ENCODE peak calls at places on chromosomes 6 and 20, in six cellular contexts. W, N, A, C, Q and X are unnamed samples.
A peak's percentile ranks its signal among the peaks of the same experiment; 100 is the strongest.

GRCh38 chr6:33191383-33192104 is 723 bp downstream of the COL11A2 start:
- ATAC-seq in W (no peak), N (no peak), A (peak; percentile 36), C (peak; percentile 64), Q (no peak), X (no peak)

GRCh38 chr6:10617008-10617696 is 77.3 kb downstream of the C6orf52 start:
- ATAC-seq in W (no peak), N (no peak), A (no peak), C (no peak), Q (no peak), X (no peak)

GRCh38 chr6:118387921-118388701 is 160.0 kb upstream of the PLN start:
- ATAC-seq in W (no peak), N (no peak), A (no peak), C (no peak), Q (no peak), X (no peak)

GRCh38 chr20:5039255-5039657 is 37.9 kb upstream of the SLC23A2 start:
- ATAC-seq in W (no peak), N (peak; percentile 88), A (no peak), C (peak; percentile 24), Q (no peak), X (no peak)

GRCh38 chr6:28751514-28751913 is 172.3 kb downstream of the TRIM27 start:
- ATAC-seq in W (no peak), N (no peak), A (no peak), C (no peak), Q (peak; percentile 49), X (no peak)

GRCh38 chr6:47093169-47093568 is 51.0 kb upstream of the ADGRF1 start:
- ATAC-seq in W (no peak), N (no peak), A (no peak), C (no peak), Q (no peak), X (no peak)

GRCh38 chr6:89270951-89271721 is 44.0 kb downstream of the GABRR2 start:
- ATAC-seq in W (no peak), N (peak; percentile 88), A (no peak), C (peak; percentile 47), Q (peak; percentile 33), X (no peak)

GRCh38 chr6:38708483-38708882 is 5.5 kb upstream of the GLO1 start:
- ATAC-seq in W (no peak), N (no peak), A (no peak), C (no peak), Q (no peak), X (no peak)

GRCh38 chr6:37643851-37644672 is 53.6 kb downstream of the MDGA1 start:
- ATAC-seq in W (no peak), N (no peak), A (no peak), C (no peak), Q (peak; percentile 41), X (no peak)

GRCh38 chr20:55605594-55605993 is 399.7 kb downstream of the CBLN4 start:
- ATAC-seq in W (no peak), N (no peak), A (no peak), C (no peak), Q (no peak), X (no peak)
- TF ChIP-seq EP300 in W (no peak), N (no peak), A (no peak), C (no peak), Q (no peak), X (no peak)

GRCh38 chr20:59161626-59162170 is 1.9 kb upstream of the ZNF831 start:
- ATAC-seq in W (no peak), N (no peak), A (no peak), C (no peak), Q (no peak), X (no peak)

GRCh38 chr20:59165794-59166709 is 2.4 kb downstream of the ZNF831 start:
- ATAC-seq in W (no peak), N (no peak), A (no peak), C (no peak), Q (no peak), X (no peak)

GRCh38 chr20:59165389-59165785 is 1.8 kb downstream of the ZNF831 start:
- ATAC-seq in W (no peak), N (no peak), A (no peak), C (no peak), Q (no peak), X (no peak)

GRCh38 chr20:59163641-59164530 is at the start of gene ZNF831:
- ATAC-seq in W (no peak), N (no peak), A (no peak), C (no peak), Q (no peak), X (no peak)

DNA sequence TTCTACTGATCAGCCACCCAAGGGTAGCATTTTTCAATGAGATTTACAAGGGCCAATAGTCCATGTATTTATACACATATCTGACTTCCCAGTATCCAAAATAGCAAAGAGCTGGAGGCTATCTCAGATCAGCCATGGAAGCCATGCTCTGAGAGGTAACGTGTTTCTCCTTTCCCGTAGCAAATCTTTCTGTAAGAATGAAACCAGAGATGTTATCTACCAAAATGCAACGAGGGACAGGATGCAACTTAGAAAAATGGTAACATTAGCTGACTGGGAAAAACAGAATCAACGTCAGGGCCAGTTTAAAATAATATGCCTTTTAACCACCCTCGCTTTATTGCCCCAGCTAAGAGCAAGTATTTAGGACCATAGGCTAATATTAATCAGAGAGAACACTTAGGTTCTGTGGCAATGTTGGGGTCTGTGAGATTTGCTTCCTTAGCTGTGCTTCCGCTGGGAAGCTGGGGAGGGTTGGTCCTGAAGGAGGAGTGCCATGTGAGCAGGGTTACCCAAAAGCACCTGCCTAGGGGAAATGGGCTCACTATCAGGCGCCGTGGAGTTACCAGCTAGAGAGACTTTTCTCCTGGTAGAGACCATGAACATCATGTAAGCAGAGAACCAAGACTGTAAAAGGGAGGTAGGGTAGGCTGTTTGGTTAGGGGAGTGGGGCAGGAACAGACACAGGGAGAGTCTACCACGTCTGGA is 1.2 kb downstream of the ZNF831 start:
- ATAC-seq in W (no peak), N (no peak), A (no peak), C (no peak), Q (no peak), X (no peak)
- H3K4me3 ChIP-seq in W (peak overlapping the region; percentile 3), N (no peak overlapping the region), A (no peak overlapping the region), C (no peak overlapping the region), Q (no peak overlapping the region), X (no peak overlapping the region)

DNA sequence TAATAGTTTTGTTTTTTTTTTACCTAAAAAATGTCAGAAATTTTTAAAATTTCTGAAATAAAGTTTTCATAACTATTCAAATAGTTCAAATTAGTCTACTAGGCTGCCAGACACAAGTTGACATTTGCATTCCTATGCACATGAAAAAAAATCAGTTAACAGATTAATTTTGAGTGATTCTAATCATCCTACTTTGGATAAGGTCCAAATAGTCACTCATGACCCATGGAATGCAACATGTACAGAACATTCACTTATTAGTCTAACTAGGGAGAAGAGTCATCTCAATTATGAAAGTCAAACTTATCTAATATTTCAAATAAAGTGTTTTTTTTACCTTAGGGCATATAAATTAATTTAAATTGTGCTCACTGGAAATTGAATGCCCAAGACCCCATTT is 390.2 kb downstream of the EPM2A start:
- ATAC-seq in W (no peak), N (no peak), A (no peak), C (no peak), Q (no peak), X (no peak)
- TF ChIP-seq EP300 in W (no peak), N (no peak), A (no peak), C (no peak), Q (no peak), X (no peak)

DNA sequence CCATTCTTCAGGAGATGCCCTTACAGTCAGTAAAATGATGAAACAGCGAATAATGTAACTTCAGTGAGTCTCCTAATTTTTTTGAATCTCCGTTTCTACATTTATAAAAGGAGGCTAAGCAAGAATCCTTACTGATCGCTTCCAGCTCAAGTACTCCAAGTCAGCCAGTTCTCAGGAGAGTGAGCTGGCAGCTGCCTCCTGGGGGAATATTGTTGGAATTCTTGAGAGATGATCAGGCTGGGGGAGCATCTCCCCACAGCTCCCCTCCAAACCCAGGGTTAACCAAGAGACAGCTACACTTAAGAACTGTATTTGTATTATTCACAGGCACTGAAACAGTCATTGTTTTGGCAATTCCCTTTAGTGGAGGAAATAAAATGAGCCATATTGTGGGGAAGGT is 89.1 kb upstream of the PCSK2 start:
- ATAC-seq in W (no peak), N (no peak), A (no peak), C (no peak), Q (no peak), X (no peak)
- H3K4me3 ChIP-seq in W (no peak overlapping the region), N (no peak overlapping the region), A (no peak overlapping the region), C (no peak overlapping the region), Q (no peak overlapping the region), X (no peak overlapping the region)

DNA sequence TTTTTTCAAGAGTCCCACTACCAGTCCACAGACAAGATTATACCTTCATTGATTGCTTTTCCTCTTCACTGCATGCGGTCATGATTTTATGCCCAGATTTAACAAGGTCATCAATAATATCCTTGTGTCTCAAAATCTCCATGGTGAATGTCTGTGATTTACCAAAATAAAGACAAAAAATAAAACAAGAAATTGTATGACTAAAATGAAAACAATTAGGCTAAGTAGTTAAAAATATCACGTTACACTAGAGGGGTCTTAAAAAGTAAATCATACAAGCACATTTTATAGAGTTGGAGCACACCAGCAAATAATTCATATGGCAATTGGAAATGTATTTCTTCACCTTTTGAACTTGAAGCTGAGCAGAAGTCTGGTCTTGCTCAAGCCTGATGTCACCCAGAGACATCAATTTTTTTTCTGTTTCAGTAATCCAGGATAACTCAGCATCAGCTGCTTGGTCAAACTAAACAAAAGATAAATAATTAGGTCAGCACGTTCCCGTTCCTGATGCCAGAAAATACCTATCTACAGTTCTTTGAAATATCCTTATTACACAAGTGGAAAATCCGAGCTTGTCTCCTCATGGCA is 125.4 kb downstream of the DST start:
- ATAC-seq in W (no peak), N (no peak), A (no peak), C (no peak), Q (no peak), X (peak; percentile 72)
- TF ChIP-seq EP300 in W (no peak), N (no peak), A (no peak), C (no peak), Q (no peak), X (no peak)

GRCh38 chr6:31680226-31680840 is 534 bp downstream of the LY6G5C start:
- ATAC-seq in W (no peak), N (peak; percentile 59), A (peak; percentile 57), C (no peak), Q (peak; percentile 27), X (no peak)
- H3K4me3 ChIP-seq in W (peak overlapping the region; percentile 60), N (no peak overlapping the region), A (no peak overlapping the region), C (no peak overlapping the region), Q (no peak overlapping the region), X (no peak overlapping the region)